ENCODE peak calls at places on chromosomes 16 and 17, in six cellular contexts. One of them, this sample, is unnamed.

GRCh38 chr17:16100737-16101400 is 101.2 kb downstream of the TTC19 start:
- DNase-seq in ovary: no peak
- DNase-seq in tibial nerve: no peak
- DNase-seq in stomach: peak; percentile 29
- DNase-seq in A549: no peak
- DNase-seq in suprapubic skin: no peak
- DNase-seq in this sample: no peak

GRCh38 chr17:29711588-29712385 is 89.1 kb upstream of the CORO6 start:
- DNase-seq in ovary: no peak
- DNase-seq in tibial nerve: no peak
- DNase-seq in stomach: no peak
- DNase-seq in A549: no peak
- DNase-seq in suprapubic skin: no peak
- DNase-seq in this sample: no peak

GRCh38 chr16:87376660-87377059 is 6.9 kb downstream of the FBXO31 start:
- DNase-seq in ovary: no peak
- DNase-seq in tibial nerve: no peak
- DNase-seq in stomach: no peak
- DNase-seq in A549: no peak
- DNase-seq in suprapubic skin: no peak
- DNase-seq in this sample: no peak

GRCh38 chr16:17885659-17886200 is 415.0 kb upstream of the XYLT1 start:
- DNase-seq in ovary: no peak
- DNase-seq in tibial nerve: no peak
- DNase-seq in stomach: no peak
- DNase-seq in A549: no peak
- DNase-seq in suprapubic skin: no peak
- DNase-seq in this sample: no peak

GRCh38 chr17:21250719-21251305 is 2.4 kb downstream of the NATD1 start:
- DNase-seq in ovary: no peak
- DNase-seq in tibial nerve: no peak
- DNase-seq in stomach: no peak
- DNase-seq in A549: no peak
- DNase-seq in suprapubic skin: no peak
- DNase-seq in this sample: no peak

GRCh38 chr17:7843536-7844291 is 9.7 kb downstream of the KDM6B start:
- DNase-seq in ovary: peak; percentile 74
- DNase-seq in tibial nerve: peak; percentile 72
- DNase-seq in stomach: peak; percentile 92
- DNase-seq in A549: peak; percentile 96
- DNase-seq in suprapubic skin: peak; percentile 89
- DNase-seq in this sample: peak; percentile 97

GRCh38 chr17:36611345-36612072 is 10.1 kb downstream of the MRM1 start:
- DNase-seq in ovary: no peak
- DNase-seq in tibial nerve: no peak
- DNase-seq in stomach: no peak
- DNase-seq in A549: peak; percentile 61
- DNase-seq in suprapubic skin: no peak
- DNase-seq in this sample: no peak

GRCh38 chr16:27444015-27444414 is 42.0 kb downstream of the IL21R start:
- DNase-seq in ovary: no peak
- DNase-seq in tibial nerve: no peak
- DNase-seq in stomach: no peak
- DNase-seq in A549: no peak
- DNase-seq in suprapubic skin: no peak
- DNase-seq in this sample: no peak

GRCh38 chr16:88785106-88785924 is at the start of gene PIEZO1:
- DNase-seq in ovary: peak; percentile 85
- DNase-seq in tibial nerve: peak; percentile 58
- DNase-seq in stomach: peak; percentile 82
- DNase-seq in A549: peak; percentile 70
- DNase-seq in suprapubic skin: no peak
- DNase-seq in this sample: peak; percentile 75

GRCh38 chr16:74307383-74307782 is 10.8 kb downstream of the PSMD7 start:
- DNase-seq in ovary: no peak
- DNase-seq in tibial nerve: no peak
- DNase-seq in stomach: no peak
- DNase-seq in A549: no peak
- DNase-seq in suprapubic skin: no peak
- DNase-seq in this sample: no peak

GRCh38 chr17:28686296-28686695 is 24.3 kb downstream of the SUPT6H start:
- DNase-seq in ovary: no peak
- DNase-seq in tibial nerve: no peak
- DNase-seq in stomach: no peak
- DNase-seq in A549: no peak
- DNase-seq in suprapubic skin: no peak
- DNase-seq in this sample: no peak

GRCh38 chr16:64925166-64925565 is 196.7 kb downstream of the CDH11 start:
- DNase-seq in ovary: no peak
- DNase-seq in tibial nerve: peak; percentile 17
- DNase-seq in stomach: no peak
- DNase-seq in A549: no peak
- DNase-seq in suprapubic skin: no peak
- DNase-seq in this sample: no peak

GRCh38 chr17:953767-954166 is 25.8 kb downstream of the NXN start:
- DNase-seq in ovary: peak; percentile 10
- DNase-seq in tibial nerve: no peak
- DNase-seq in stomach: no peak
- DNase-seq in A549: no peak
- DNase-seq in suprapubic skin: no peak
- DNase-seq in this sample: no peak

GRCh38 chr16:89172901-89173628 is 1.5 kb downstream of the CDH15 start:
- DNase-seq in ovary: no peak
- DNase-seq in tibial nerve: no peak
- DNase-seq in stomach: no peak
- DNase-seq in A549: no peak
- DNase-seq in suprapubic skin: no peak
- DNase-seq in this sample: no peak

GRCh38 chr16:138049-138417 is 440 bp downstream of the NPRL3 start:
- DNase-seq in ovary: peak; percentile 66
- DNase-seq in tibial nerve: no peak
- DNase-seq in stomach: no peak
- DNase-seq in A549: no peak
- DNase-seq in suprapubic skin: no peak
- DNase-seq in this sample: peak; percentile 87

GRCh38 chr16:54928421-54929089 is 2.1 kb upstream of the IRX5 start:
- DNase-seq in ovary: peak; percentile 79
- DNase-seq in tibial nerve: no peak
- DNase-seq in stomach: peak; percentile 77
- DNase-seq in A549: peak; percentile 69
- DNase-seq in suprapubic skin: peak; percentile 90
- DNase-seq in this sample: peak; percentile 79

GRCh38 chr17:30104575-30105339 is 11.9 kb upstream of the NSRP1 start:
- DNase-seq in ovary: peak; percentile 77
- DNase-seq in tibial nerve: peak; percentile 81
- DNase-seq in stomach: peak; percentile 82
- DNase-seq in A549: peak; percentile 82
- DNase-seq in suprapubic skin: peak; percentile 88
- DNase-seq in this sample: peak; percentile 88

GRCh38 chr16:13935408-13935807 is 15.5 kb downstream of the ERCC4 start:
- DNase-seq in ovary: no peak
- DNase-seq in tibial nerve: no peak
- DNase-seq in stomach: no peak
- DNase-seq in A549: peak; percentile 30
- DNase-seq in suprapubic skin: no peak
- DNase-seq in this sample: no peak

GRCh38 chr16:74141015-74141414 is 155.6 kb upstream of the PSMD7 start:
- DNase-seq in ovary: no peak
- DNase-seq in tibial nerve: no peak
- DNase-seq in stomach: no peak
- DNase-seq in A549: no peak
- DNase-seq in suprapubic skin: no peak
- DNase-seq in this sample: no peak

GRCh38 chr17:66570353-66571195 is 264.3 kb upstream of the CACNG5 start:
- DNase-seq in ovary: no peak
- DNase-seq in tibial nerve: no peak
- DNase-seq in stomach: no peak
- DNase-seq in A549: no peak
- DNase-seq in suprapubic skin: no peak
- DNase-seq in this sample: no peak

GRCh38 chr17:66571745-66572144 is 263.2 kb upstream of the CACNG5 start:
- DNase-seq in ovary: no peak
- DNase-seq in tibial nerve: no peak
- DNase-seq in stomach: no peak
- DNase-seq in A549: no peak
- DNase-seq in suprapubic skin: no peak
- DNase-seq in this sample: no peak

GRCh38 chr17:66569572-66569971 is 265.3 kb upstream of the CACNG5 start:
- DNase-seq in ovary: no peak
- DNase-seq in tibial nerve: no peak
- DNase-seq in stomach: no peak
- DNase-seq in A549: no peak
- DNase-seq in suprapubic skin: no peak
- DNase-seq in this sample: no peak

GRCh38 chr17:66564992-66565465 is 262.6 kb downstream of the PRKCA start:
- DNase-seq in ovary: no peak
- DNase-seq in tibial nerve: no peak
- DNase-seq in stomach: no peak
- DNase-seq in A549: no peak
- DNase-seq in suprapubic skin: no peak
- DNase-seq in this sample: no peak

DNA sequence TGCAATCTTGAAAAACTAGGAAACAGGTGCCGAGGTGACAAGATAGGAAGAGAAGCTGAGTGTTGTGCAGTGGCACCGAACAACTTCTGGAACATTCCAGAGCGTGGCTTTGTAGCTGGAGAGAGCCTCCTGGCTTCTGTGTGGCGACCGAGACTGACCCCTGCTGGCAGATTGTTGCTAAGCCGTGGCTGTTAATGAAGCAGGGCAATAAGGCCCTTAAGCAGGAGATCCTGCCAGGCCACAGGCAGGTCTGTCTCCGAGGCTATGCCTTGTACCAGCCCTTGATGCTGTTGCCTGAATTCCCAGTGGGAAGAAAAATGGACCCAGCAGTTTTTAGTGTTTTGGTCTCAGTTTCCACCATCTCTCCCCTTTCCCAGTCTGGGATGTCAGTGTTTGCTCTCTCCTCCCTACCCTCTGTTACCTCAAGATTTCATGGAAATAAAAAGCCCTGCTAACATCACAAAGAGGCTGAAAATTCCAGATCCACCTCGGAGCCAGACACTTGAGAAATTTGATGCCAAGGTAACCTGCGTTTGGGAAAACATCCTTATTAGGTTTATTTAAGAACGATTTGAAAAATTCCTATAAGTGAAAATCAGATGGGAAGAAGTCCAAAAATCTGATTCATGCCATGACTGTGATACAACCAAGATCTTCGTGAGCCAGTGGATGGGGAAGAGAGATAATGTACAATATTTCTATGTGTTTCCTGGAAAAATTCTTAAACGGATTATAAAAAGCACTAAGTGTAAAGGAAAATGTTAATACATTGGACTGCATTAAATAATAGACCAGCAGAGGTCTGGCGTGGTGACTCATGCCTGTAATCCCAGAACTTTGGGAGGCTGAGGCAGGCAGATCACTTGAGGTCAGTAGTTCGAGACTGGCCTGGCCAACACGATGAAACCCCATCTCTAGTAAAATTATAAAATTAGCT is 265.1 kb downstream of the PRKCA start:
- DNase-seq in ovary: peak; percentile 72
- DNase-seq in tibial nerve: peak; percentile 90
- DNase-seq in stomach: peak; percentile 89
- DNase-seq in A549: peak; percentile 87
- DNase-seq in suprapubic skin: peak; percentile 66
- DNase-seq in this sample: peak; percentile 83
- TF ChIP-seq EP300 in ovary: no peak
- TF ChIP-seq EP300 in tibial nerve: no peak
- TF ChIP-seq EP300 in stomach: no peak
- TF ChIP-seq EP300 in A549: peak; percentile 14
- TF ChIP-seq EP300 in suprapubic skin: no peak
- TF ChIP-seq EP300 in this sample: no peak

GRCh38 chr17:48002208-48002919 is 31.5 kb downstream of the CDK5RAP3 start:
- DNase-seq in ovary: no peak
- DNase-seq in tibial nerve: no peak
- DNase-seq in stomach: no peak
- DNase-seq in A549: peak; percentile 56
- DNase-seq in suprapubic skin: no peak
- DNase-seq in this sample: no peak
- TF ChIP-seq EP300 in ovary: no peak
- TF ChIP-seq EP300 in tibial nerve: no peak
- TF ChIP-seq EP300 in stomach: no peak
- TF ChIP-seq EP300 in A549: no peak
- TF ChIP-seq EP300 in suprapubic skin: no peak
- TF ChIP-seq EP300 in this sample: no peak

GRCh38 chr17:45161288-45162021 is at the start of gene HEXIM2:
- DNase-seq in ovary: peak; percentile 98
- DNase-seq in tibial nerve: peak; percentile 99
- DNase-seq in stomach: peak; percentile 98
- DNase-seq in A549: peak; percentile 100
- DNase-seq in suprapubic skin: peak; percentile 99
- DNase-seq in this sample: peak; percentile 99
- TF ChIP-seq EP300 in ovary: peak; percentile 74
- TF ChIP-seq EP300 in tibial nerve: peak; percentile 93
- TF ChIP-seq EP300 in stomach: no peak
- TF ChIP-seq EP300 in A549: no peak
- TF ChIP-seq EP300 in suprapubic skin: no peak
- TF ChIP-seq EP300 in this sample: peak; percentile 77

GRCh38 chr16:11131706-11132105 is 124.3 kb downstream of the SOCS1 start:
- DNase-seq in ovary: peak; percentile 16
- DNase-seq in tibial nerve: no peak
- DNase-seq in stomach: no peak
- DNase-seq in A549: no peak
- DNase-seq in suprapubic skin: no peak
- DNase-seq in this sample: no peak

GRCh38 chr16:11135167-11135973 is 120.6 kb downstream of the SOCS1 start:
- DNase-seq in ovary: no peak
- DNase-seq in tibial nerve: peak; percentile 46
- DNase-seq in stomach: no peak
- DNase-seq in A549: no peak
- DNase-seq in suprapubic skin: no peak
- DNase-seq in this sample: peak; percentile 69

GRCh38 chr16:11134722-11135121 is 121.3 kb downstream of the SOCS1 start:
- DNase-seq in ovary: no peak
- DNase-seq in tibial nerve: no peak
- DNase-seq in stomach: no peak
- DNase-seq in A549: no peak
- DNase-seq in suprapubic skin: no peak
- DNase-seq in this sample: no peak

GRCh38 chr16:11130978-11131665 is 124.9 kb downstream of the SOCS1 start:
- DNase-seq in ovary: peak; percentile 14
- DNase-seq in tibial nerve: no peak
- DNase-seq in stomach: no peak
- DNase-seq in A549: no peak
- DNase-seq in suprapubic skin: no peak
- DNase-seq in this sample: no peak

DNA sequence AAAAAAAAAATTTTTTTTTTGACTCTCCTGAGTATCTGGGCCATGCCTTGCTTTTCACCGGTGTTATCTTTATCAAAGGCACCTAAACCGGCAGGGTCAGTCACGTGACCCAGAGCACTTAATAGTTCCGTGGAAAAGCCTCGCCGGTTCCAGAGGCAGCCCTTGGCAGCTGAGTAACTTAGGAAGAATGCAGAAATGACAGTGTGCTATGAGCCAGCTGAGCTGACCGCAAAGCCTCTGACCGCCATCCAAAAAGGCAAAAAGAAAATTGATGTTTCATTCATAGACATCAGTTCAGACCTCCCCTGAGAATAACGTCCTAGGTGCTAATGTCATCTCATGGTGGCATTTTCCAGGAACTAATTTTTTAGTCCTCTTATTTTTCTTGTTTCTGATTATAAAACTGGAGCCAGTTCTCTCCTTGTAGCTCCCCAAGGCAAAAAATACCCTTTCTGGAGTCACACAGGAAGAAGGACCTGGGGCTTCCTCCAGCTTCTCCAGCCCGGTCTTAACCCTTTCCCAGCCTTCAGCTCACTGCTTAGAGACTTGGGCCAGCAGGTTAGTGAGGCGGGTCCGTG is 122.6 kb downstream of the SOCS1 start:
- DNase-seq in ovary: peak; percentile 66
- DNase-seq in tibial nerve: peak; percentile 87
- DNase-seq in stomach: peak; percentile 94
- DNase-seq in A549: no peak
- DNase-seq in suprapubic skin: peak; percentile 80
- DNase-seq in this sample: no peak
- TF ChIP-seq EP300 in ovary: no peak
- TF ChIP-seq EP300 in tibial nerve: no peak
- TF ChIP-seq EP300 in stomach: no peak
- TF ChIP-seq EP300 in A549: no peak
- TF ChIP-seq EP300 in suprapubic skin: no peak
- TF ChIP-seq EP300 in this sample: no peak